ENCODE peak calls at places on chromosomes 2 and 18, in eight cellular contexts. U, Z, P, R, D, O, L and N are unnamed samples. For H3K36me3, the result is how much of the 10 kb centered on the place peaks cover.

GRCh38 chr2:31940920-31941319 is 69.9 kb downstream of the MEMO1 start:
- DNase-seq in U (no peak), Z (no peak), P (no peak), R (peak), D (no peak), O (no peak), L (peak), N (no peak)

GRCh38 chr18:10863026-10863425 is 286.3 kb downstream of the PIEZO2 start:
- DNase-seq in U (no peak), Z (no peak), P (no peak), R (no peak), D (no peak), O (no peak), L (no peak), N (no peak)

GRCh38 chr2:217731805-217732204 is 271.0 kb downstream of the TNS1 start:
- DNase-seq in U (no peak), Z (no peak), P (no peak), R (no peak), D (no peak), O (no peak), L (no peak), N (no peak)

GRCh38 chr2:219369447-219369861 is 18.3 kb downstream of the DNPEP start:
- DNase-seq in U (peak), Z (no peak), P (no peak), R (no peak), D (no peak), O (peak), L (peak), N (peak)

GRCh38 chr18:76450912-76451421 is 44.1 kb downstream of the ZNF516 start:
- DNase-seq in U (peak), Z (peak), P (peak), R (no peak), D (peak), O (peak), L (peak), N (peak)

GRCh38 chr2:234162876-234163275 is 112.4 kb downstream of the SPP2 start:
- DNase-seq in U (no peak), Z (no peak), P (no peak), R (no peak), D (no peak), O (no peak), L (peak), N (no peak)

GRCh38 chr2:74375838-74376237 is 4.3 kb downstream of the DCTN1 start:
- DNase-seq in U (no peak), Z (no peak), P (no peak), R (no peak), D (no peak), O (no peak), L (no peak), N (no peak)

GRCh38 chr2:30368258-30368657 is 78.8 kb upstream of the LCLAT1 start:
- DNase-seq in U (peak), Z (no peak), P (no peak), R (no peak), D (no peak), O (peak), L (no peak), N (peak)

GRCh38 chr18:63322908-63323634 is 3.5 kb upstream of the BCL2 start:
- DNase-seq in U (no peak), Z (peak), P (no peak), R (no peak), D (peak), O (no peak), L (peak), N (no peak)

GRCh38 chr2:205902899-205903236 is 183.1 kb downstream of the INO80D start:
- DNase-seq in U (no peak), Z (no peak), P (no peak), R (no peak), D (no peak), O (no peak), L (no peak), N (no peak)
- H3K4me3 ChIP-seq in U (no peak), Z (no peak), P (no peak), R (no peak), D (no peak), O (no peak), L (no peak), N (no peak)

DNA sequence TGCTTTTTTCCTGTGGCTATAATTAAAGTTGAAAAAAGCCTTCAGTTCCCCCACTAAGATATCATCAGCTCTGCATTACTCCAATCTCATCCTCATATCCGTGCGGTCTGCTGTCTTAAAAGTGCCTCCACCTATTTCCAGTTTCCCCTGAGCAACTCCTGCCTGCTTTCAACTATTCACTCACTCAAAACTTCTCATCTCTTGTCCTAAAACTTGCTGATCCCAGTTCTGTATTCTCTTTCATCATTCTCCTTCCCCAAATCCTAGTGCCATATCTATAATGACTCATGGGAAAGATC is 20.0 kb downstream of the ACVR1 start:
- DNase-seq in U (no peak), Z (no peak), P (no peak), R (no peak), D (no peak), O (no peak), L (no peak), N (no peak)
- H3K27ac ChIP-seq in U (peak), Z (no peak), P (no peak), R (peak), D (no peak), O (no peak), L (peak), N (no peak)

GRCh38 chr2:54624611-54625071 is 98.8 kb upstream of the EML6 start:
- DNase-seq in U (no peak), Z (no peak), P (no peak), R (no peak), D (no peak), O (no peak), L (no peak), N (no peak)
- H3K36me3 ChIP-seq in U (under half), Z (under half), P (under half), R (half or more), D (half or more), O (half or more), L (half or more), N (half or more)

GRCh38 chr2:237433920-237434319 is 20.0 kb upstream of the COL6A3 start:
- DNase-seq in U (no peak), Z (no peak), P (no peak), R (no peak), D (peak), O (no peak), L (no peak), N (no peak)

GRCh38 chr2:237432484-237433092 is 18.6 kb upstream of the COL6A3 start:
- DNase-seq in U (no peak), Z (peak), P (peak), R (peak), D (peak), O (peak), L (peak), N (no peak)

GRCh38 chr2:237429761-237430160 is 15.8 kb upstream of the COL6A3 start:
- DNase-seq in U (no peak), Z (no peak), P (no peak), R (no peak), D (peak), O (peak), L (no peak), N (peak)

GRCh38 chr2:237431856-237432255 is 17.9 kb upstream of the COL6A3 start:
- DNase-seq in U (no peak), Z (no peak), P (no peak), R (no peak), D (no peak), O (no peak), L (peak), N (no peak)

DNA sequence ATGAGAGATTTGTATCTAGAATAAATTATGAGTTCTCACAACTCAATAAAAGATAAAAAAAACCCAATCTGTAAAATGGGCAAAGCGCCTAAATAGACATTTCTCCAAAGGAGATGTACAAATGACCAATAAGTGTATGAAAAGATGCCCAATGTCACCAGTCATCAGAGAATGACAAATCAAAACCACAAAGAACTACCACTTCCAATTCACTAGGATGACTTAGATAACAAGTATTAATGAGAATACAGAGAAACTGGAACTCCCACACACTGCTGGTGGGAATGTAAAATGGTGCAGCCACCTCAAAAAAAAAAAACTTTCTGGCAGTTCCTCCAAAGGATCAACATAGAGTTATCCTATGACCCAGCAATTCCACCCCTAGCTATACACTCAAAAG is 17.4 kb upstream of the COL6A3 start:
- DNase-seq in U (no peak), Z (no peak), P (no peak), R (no peak), D (no peak), O (no peak), L (peak), N (no peak)
- H3K4me3 ChIP-seq in U (no peak), Z (no peak), P (no peak), R (no peak), D (no peak), O (no peak), L (no peak), N (no peak)

GRCh38 chr2:168196764-168197180 is 50.6 kb downstream of the STK39 start:
- DNase-seq in U (no peak), Z (no peak), P (no peak), R (no peak), D (no peak), O (no peak), L (no peak), N (no peak)

GRCh38 chr2:168201722-168202121 is 45.7 kb downstream of the STK39 start:
- DNase-seq in U (no peak), Z (no peak), P (no peak), R (no peak), D (no peak), O (no peak), L (no peak), N (no peak)

GRCh38 chr2:168198476-168199192 is 48.8 kb downstream of the STK39 start:
- DNase-seq in U (no peak), Z (no peak), P (no peak), R (no peak), D (no peak), O (no peak), L (peak), N (no peak)

GRCh38 chr2:168203762-168204693 is 43.4 kb downstream of the STK39 start:
- DNase-seq in U (no peak), Z (peak), P (no peak), R (no peak), D (no peak), O (no peak), L (no peak), N (no peak)

DNA sequence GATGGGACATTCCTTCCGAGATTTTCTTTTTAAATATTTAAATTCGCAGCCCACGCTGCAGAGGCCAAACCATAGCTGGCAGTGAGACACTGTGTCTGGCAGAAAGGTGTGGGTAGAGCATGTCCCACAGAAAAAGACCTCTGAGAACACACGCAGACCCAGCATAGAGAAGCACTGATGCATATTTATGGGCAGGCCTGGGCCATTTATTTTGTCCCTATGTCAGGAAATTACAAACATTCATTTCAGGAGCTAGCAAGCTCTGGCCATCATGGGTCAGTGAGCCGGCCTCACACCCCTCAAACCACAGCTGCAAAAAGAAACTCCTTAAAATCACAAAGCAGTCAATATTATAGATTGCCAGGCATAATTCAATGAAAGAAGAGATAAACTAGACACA is 46.2 kb downstream of the STK39 start:
- DNase-seq in U (no peak), Z (no peak), P (no peak), R (no peak), D (no peak), O (no peak), L (no peak), N (no peak)
- H3K27ac ChIP-seq in U (no peak), Z (no peak), P (no peak), R (no peak), D (no peak), O (no peak), L (no peak), N (no peak)

GRCh38 chr2:66469219-66469902 is 34.4 kb downstream of the MEIS1 start:
- DNase-seq in U (no peak), Z (no peak), P (no peak), R (no peak), D (no peak), O (no peak), L (no peak), N (no peak)
- H3K36me3 ChIP-seq in U (under half), Z (under half), P (under half), R (under half), D (under half), O (under half), L (under half), N (under half)

DNA sequence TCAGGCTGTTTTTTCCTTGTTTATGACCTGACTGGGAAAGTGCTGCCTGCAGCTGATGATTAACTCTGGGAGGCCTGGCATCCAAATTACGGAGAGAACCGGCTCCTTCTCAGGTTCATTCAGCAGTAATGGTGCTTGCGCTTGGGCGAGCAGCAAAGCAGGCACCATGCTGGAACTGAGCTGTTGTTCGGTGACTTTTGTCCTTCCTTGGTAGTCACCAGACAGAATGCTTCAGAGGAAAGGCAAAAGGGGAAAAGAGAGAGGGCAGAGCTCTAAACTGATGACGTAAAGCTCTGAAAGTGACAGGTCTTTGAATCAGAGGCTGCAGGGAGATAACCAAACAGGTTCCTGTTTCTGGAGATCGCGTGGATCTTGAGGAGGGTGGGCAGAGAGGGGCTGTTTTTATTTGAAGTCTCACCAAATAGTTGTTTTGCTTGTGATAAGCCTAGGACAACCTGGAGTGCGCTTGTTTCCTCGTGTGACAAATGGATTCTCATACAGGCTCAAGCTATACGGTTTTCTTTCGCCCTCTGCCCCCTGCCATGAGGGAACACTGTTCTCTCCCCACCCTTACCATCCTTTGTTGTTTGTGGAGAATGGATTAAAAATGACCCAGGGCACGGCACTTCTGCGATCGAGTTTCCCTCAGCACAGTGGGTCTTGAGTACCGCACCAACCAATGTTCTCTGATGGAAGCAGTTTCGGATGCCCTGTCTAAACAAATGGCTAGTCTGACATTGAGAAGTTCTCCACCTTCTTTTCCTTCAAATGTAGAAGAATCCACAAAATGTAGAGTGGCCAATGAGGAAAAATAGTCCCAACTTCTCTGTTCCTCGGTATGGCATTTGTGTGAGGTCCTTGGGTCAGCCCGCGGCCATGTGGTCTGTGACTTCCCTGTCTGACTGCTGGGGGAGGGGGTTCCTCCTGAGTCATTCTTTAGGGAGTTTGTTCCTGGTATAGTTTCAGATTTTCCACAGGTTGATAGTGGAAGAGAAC is 1.3 kb downstream of the RASGRP3 start:
- DNase-seq in U (no peak), Z (peak), P (no peak), R (no peak), D (peak), O (peak), L (no peak), N (peak)
- H3K4me3 ChIP-seq in U (peak), Z (no peak), P (peak), R (no peak), D (peak), O (peak), L (no peak), N (peak)

DNA sequence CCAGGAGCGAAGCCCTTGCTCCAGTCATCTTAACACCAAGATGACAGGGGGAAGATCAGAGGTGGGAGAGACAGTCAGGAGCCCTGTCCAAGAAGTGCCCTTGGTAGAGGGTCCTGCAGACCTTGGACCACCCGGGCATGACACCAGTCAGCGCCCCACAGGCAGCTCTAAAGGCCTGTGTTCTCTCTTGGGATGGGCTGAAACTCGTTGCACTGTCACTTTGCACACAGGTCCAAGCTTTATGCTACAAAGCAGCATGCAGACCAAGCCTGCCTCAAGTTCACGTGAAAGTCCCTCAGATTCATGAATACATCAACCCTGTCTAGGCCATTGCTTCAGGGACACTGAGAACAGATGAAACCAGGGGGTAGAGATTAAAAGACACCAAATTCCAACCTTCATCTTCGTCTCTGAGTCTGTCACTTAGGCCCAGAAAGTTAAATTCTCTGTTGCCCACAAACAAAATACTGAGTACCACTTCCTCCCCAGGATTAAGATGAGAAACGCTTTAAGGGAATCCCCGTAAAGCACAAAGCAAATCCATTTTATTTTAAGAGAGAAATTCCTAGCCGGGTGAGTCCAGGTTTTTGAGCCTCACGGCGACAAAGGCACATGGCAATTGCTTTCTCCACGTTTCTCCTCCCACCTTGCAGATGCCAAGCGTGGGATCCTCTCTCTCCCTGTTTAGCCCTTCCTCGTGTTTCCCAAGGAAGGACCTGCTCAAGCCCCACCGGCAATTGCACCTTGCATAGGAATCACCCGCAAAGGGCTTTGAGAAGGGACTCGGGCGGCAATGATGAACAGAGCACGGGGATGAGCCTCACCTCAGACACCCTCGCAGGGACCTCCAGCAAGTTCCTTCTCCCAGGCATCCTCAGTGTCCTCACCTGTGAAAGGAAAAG is 75.0 kb upstream of the ID2 start:
- DNase-seq in U (no peak), Z (no peak), P (no peak), R (no peak), D (no peak), O (peak), L (no peak), N (peak)
- H3K27ac ChIP-seq in U (no peak), Z (no peak), P (no peak), R (no peak), D (no peak), O (no peak), L (no peak), N (no peak)